ENCODE peak calls at places on chromosome 10, in five cellular contexts. V is GM23248; C is GF-D8; B is NCI-H2171; H is stimulated activated CD8-positive, alpha-beta memory T cell treated with anti-CD3 and anti-CD28 coated beads, Interleukin-15, amount 100 ng/mL, for 4 hours. N is an unnamed sample.

GRCh38 chr10:94677691-94678090 is 5.8 kb upstream of the CYP2C18 start:
- DNase-seq in V (peak), C (no peak), B (no peak), H (no peak), N (no peak)

GRCh38 chr10:4241724-4242345 is 456.8 kb upstream of the KLF6 start:
- DNase-seq in V (peak), C (no peak), B (no peak), H (no peak), N (peak)

GRCh38 chr10:100515612-100516011 is 4.0 kb downstream of the SEC31B start:
- DNase-seq in V (no peak), C (no peak), B (no peak), H (no peak), N (no peak)

GRCh38 chr10:107800061-107800460 is 635.6 kb upstream of the SORCS1 start:
- DNase-seq in V (peak), C (no peak), B (no peak), H (no peak), N (no peak)

GRCh38 chr10:98376485-98376884 is 38.5 kb downstream of the PYROXD2 start:
- DNase-seq in V (no peak), C (no peak), B (peak), H (no peak), N (no peak)

GRCh38 chr10:35875281-35875680 is 233.2 kb upstream of the FZD8 start:
- DNase-seq in V (peak), C (no peak), B (no peak), H (no peak), N (no peak)

GRCh38 chr10:32005050-32005449 is 51.2 kb downstream of the KIF5B start:
- DNase-seq in V (peak), C (peak), B (no peak), H (no peak), N (peak)

GRCh38 chr10:31947144-31947926 is 18.7 kb upstream of the ARHGAP12 start:
- DNase-seq in V (peak), C (peak), B (peak), H (no peak), N (peak)

GRCh38 chr10:51422311-51423120 is 276.9 kb downstream of the CSTF2T start:
- DNase-seq in V (peak), C (no peak), B (no peak), H (no peak), N (peak)

GRCh38 chr10:89516149-89516832 is 19.1 kb downstream of the SLC16A12 start:
- DNase-seq in V (peak), C (no peak), B (no peak), H (no peak), N (peak)

GRCh38 chr10:55629792-55630490 is 731.1 kb downstream of the ZWINT start:
- DNase-seq in V (peak), C (no peak), B (no peak), H (no peak), N (peak)

GRCh38 chr10:127860632-127861031 is 32.1 kb downstream of the CLRN3 start:
- DNase-seq in V (no peak), C (no peak), B (no peak), H (no peak), N (no peak)

GRCh38 chr10:103273026-103273425 is 3.9 kb upstream of the INA start:
- DNase-seq in V (peak), C (no peak), B (peak), H (no peak), N (peak)

GRCh38 chr10:16494174-16494573 is 27.5 kb downstream of the C1QL3 start:
- DNase-seq in V (no peak), C (no peak), B (no peak), H (no peak), N (no peak)

GRCh38 chr10:36621346-36621745 is 504.1 kb upstream of the ANKRD30A start:
- DNase-seq in V (peak), C (no peak), B (no peak), H (no peak), N (peak)

GRCh38 chr10:79274279-79275104 is 72.8 kb upstream of the PPIF start:
- DNase-seq in V (peak), C (peak), B (peak), H (no peak), N (peak)

GRCh38 chr10:48523212-48523819 is 81.6 kb downstream of the ARHGAP22 start:
- DNase-seq in V (peak), C (no peak), B (no peak), H (no peak), N (peak)

GRCh38 chr10:88064608-88065383 is 201.4 kb downstream of the PTEN start:
- DNase-seq in V (peak), C (peak), B (no peak), H (no peak), N (peak)

GRCh38 chr10:13637303-13637856 is 50.6 kb downstream of the PRPF18 start:
- DNase-seq in V (no peak), C (no peak), B (no peak), H (no peak), N (no peak)

GRCh38 chr10:75035975-75036708 is 75.3 kb upstream of the SAMD8 start:
- DNase-seq in V (peak), C (no peak), B (no peak), H (no peak), N (peak)

GRCh38 chr10:34612446-34612845 is 202.7 kb downstream of the PARD3 start:
- DNase-seq in V (peak), C (no peak), B (no peak), H (no peak), N (no peak)

GRCh38 chr10:1268856-1269255 is 212.7 kb downstream of the WDR37 start:
- DNase-seq in V (no peak), C (peak), B (no peak), H (no peak), N (no peak)

GRCh38 chr10:110704906-110705476 is 60.9 kb downstream of the RBM20 start:
- DNase-seq in V (peak), C (no peak), B (no peak), H (no peak), N (no peak)

GRCh38 chr10:44042926-44043602 is 341.8 kb downstream of the CXCL12 start:
- DNase-seq in V (no peak), C (no peak), B (no peak), H (no peak), N (no peak)

GRCh38 chr10:75396861-75397570 is 4.5 kb downstream of the ZNF503 start:
- DNase-seq in V (peak), C (no peak), B (no peak), H (no peak), N (peak)

GRCh38 chr10:7194571-7194970 is 216.3 kb downstream of the SFMBT2 start:
- DNase-seq in V (no peak), C (no peak), B (no peak), H (no peak), N (no peak)

GRCh38 chr10:62818426-62819011 is 2.4 kb upstream of the EGR2 start:
- DNase-seq in V (peak), C (no peak), B (no peak), H (peak), N (peak)

GRCh38 chr10:15037691-15038090 is 6.1 kb upstream of the OLAH start:
- DNase-seq in V (no peak), C (no peak), B (no peak), H (no peak), N (no peak)

GRCh38 chr10:36111676-36112075 is 469.6 kb upstream of the FZD8 start:
- DNase-seq in V (no peak), C (no peak), B (no peak), H (no peak), N (no peak)

GRCh38 chr10:21368022-21368582 is 157.4 kb downstream of the SKIDA1 start:
- DNase-seq in V (no peak), C (no peak), B (no peak), H (no peak), N (no peak)

GRCh38 chr10:74917481-74918077 is 91.2 kb downstream of the KAT6B start:
- DNase-seq in V (peak), C (no peak), B (no peak), H (no peak), N (peak)

GRCh38 chr10:83706120-83706519 is 433.2 kb upstream of the GHITM start:
- DNase-seq in V (no peak), C (no peak), B (no peak), H (no peak), N (no peak)

GRCh38 chr10:117801691-117802090 is 245.1 kb downstream of the RAB11FIP2 start:
- DNase-seq in V (no peak), C (no peak), B (no peak), H (no peak), N (no peak)

GRCh38 chr10:93198401-93199175 is 124.9 kb downstream of the CYP26A1 start:
- DNase-seq in V (peak), C (no peak), B (no peak), H (no peak), N (peak)